ENCODE peak calls at places on chromosome 7, in five cellular contexts. One of them, this sample, is unnamed.

GRCh38 chr7:155767562-155768437 is 44.5 kb downstream of the SHH start:
- DNase-seq in fibroblast of lung: no peak
- DNase-seq in HepG2: no peak
- DNase-seq in GM12878: no peak
- DNase-seq in neural progenitor cell: no peak
- DNase-seq in this sample: peak; percentile 8

GRCh38 chr7:82624337-82624736 is 180.8 kb upstream of the CACNA2D1 start:
- DNase-seq in fibroblast of lung: peak; percentile 99
- DNase-seq in GM12878: no peak
- DNase-seq in neural progenitor cell: no peak
- DNase-seq in HepG2: no peak
- DNase-seq in this sample: peak; percentile 6

GRCh38 chr7:91527460-91527859 is 263.2 kb downstream of the FZD1 start:
- DNase-seq in HepG2: no peak
- DNase-seq in fibroblast of lung: no peak
- DNase-seq in GM12878: no peak
- DNase-seq in neural progenitor cell: no peak
- DNase-seq in this sample: no peak

GRCh38 chr7:151603951-151604350 is 84.3 kb upstream of the RHEB start:
- DNase-seq in neural progenitor cell: no peak
- DNase-seq in fibroblast of lung: no peak
- DNase-seq in HepG2: no peak
- DNase-seq in GM12878: no peak
- DNase-seq in this sample: no peak

GRCh38 chr7:21507627-21508343 is 35.1 kb upstream of the DNAH11 start:
- DNase-seq in GM12878: no peak
- DNase-seq in fibroblast of lung: peak; percentile 15
- DNase-seq in HepG2: peak; percentile 34
- DNase-seq in neural progenitor cell: peak; percentile 66
- DNase-seq in this sample: peak; percentile 74

GRCh38 chr7:118245267-118246040 is 20.9 kb downstream of the ANKRD7 start:
- DNase-seq in neural progenitor cell: peak; percentile 15
- DNase-seq in HepG2: no peak
- DNase-seq in fibroblast of lung: peak; percentile 61
- DNase-seq in GM12878: no peak
- DNase-seq in this sample: no peak

GRCh38 chr7:1923409-1924053 is 253.5 kb downstream of the ELFN1 start:
- DNase-seq in GM12878: no peak
- DNase-seq in HepG2: no peak
- DNase-seq in neural progenitor cell: no peak
- DNase-seq in fibroblast of lung: no peak
- DNase-seq in this sample: no peak

GRCh38 chr7:44290250-44290616 is 35.2 kb downstream of the CAMK2B start:
- DNase-seq in HepG2: no peak
- DNase-seq in fibroblast of lung: no peak
- DNase-seq in GM12878: no peak
- DNase-seq in neural progenitor cell: no peak
- DNase-seq in this sample: no peak

GRCh38 chr7:154912921-154913644 is 89.8 kb downstream of the PAXIP1 start:
- DNase-seq in neural progenitor cell: no peak
- DNase-seq in fibroblast of lung: no peak
- DNase-seq in GM12878: no peak
- DNase-seq in HepG2: no peak
- DNase-seq in this sample: no peak

GRCh38 chr7:25669954-25670841 is 441.9 kb upstream of the NPVF start:
- DNase-seq in fibroblast of lung: no peak
- DNase-seq in neural progenitor cell: no peak
- DNase-seq in HepG2: no peak
- DNase-seq in GM12878: no peak
- DNase-seq in this sample: no peak

GRCh38 chr7:112202819-112203218 is 3.4 kb downstream of the DOCK4 start:
- DNase-seq in neural progenitor cell: no peak
- DNase-seq in HepG2: peak; percentile 84
- DNase-seq in GM12878: no peak
- DNase-seq in fibroblast of lung: no peak
- DNase-seq in this sample: peak; percentile 52

GRCh38 chr7:13742126-13742525 is 247.3 kb downstream of the ETV1 start:
- DNase-seq in neural progenitor cell: no peak
- DNase-seq in GM12878: no peak
- DNase-seq in fibroblast of lung: peak; percentile 96
- DNase-seq in HepG2: no peak
- DNase-seq in this sample: peak; percentile 90

GRCh38 chr7:16347461-16348192 is 73.7 kb downstream of the CRPPA start:
- DNase-seq in neural progenitor cell: peak; percentile 49
- DNase-seq in fibroblast of lung: peak; percentile 68
- DNase-seq in HepG2: no peak
- DNase-seq in GM12878: no peak
- DNase-seq in this sample: peak; percentile 15

GRCh38 chr7:69610675-69611037 is 12.4 kb downstream of the AUTS2 start:
- DNase-seq in GM12878: no peak
- DNase-seq in fibroblast of lung: no peak
- DNase-seq in neural progenitor cell: no peak
- DNase-seq in HepG2: no peak
- DNase-seq in this sample: no peak

GRCh38 chr7:152924826-152925411 is 165.4 kb downstream of the ACTR3B start:
- DNase-seq in GM12878: no peak
- DNase-seq in fibroblast of lung: no peak
- DNase-seq in HepG2: no peak
- DNase-seq in neural progenitor cell: peak; percentile 30
- DNase-seq in this sample: no peak
- TF ChIP-seq EZH2 in GM12878: no peak
- TF ChIP-seq EZH2 in fibroblast of lung: no peak
- TF ChIP-seq EZH2 in HepG2: no peak
- TF ChIP-seq EZH2 in neural progenitor cell: peak; percentile 14
- TF ChIP-seq EZH2 in this sample: no peak

GRCh38 chr7:30475580-30475979 is 3.0 kb downstream of the NOD1 start:
- DNase-seq in GM12878: no peak
- DNase-seq in fibroblast of lung: peak; percentile 47
- DNase-seq in neural progenitor cell: no peak
- DNase-seq in HepG2: no peak
- DNase-seq in this sample: no peak

GRCh38 chr7:30474485-30474884 is 4.1 kb downstream of the NOD1 start:
- DNase-seq in GM12878: no peak
- DNase-seq in HepG2: no peak
- DNase-seq in fibroblast of lung: no peak
- DNase-seq in neural progenitor cell: no peak
- DNase-seq in this sample: no peak

GRCh38 chr7:30473393-30473775 is 5.2 kb downstream of the NOD1 start:
- DNase-seq in HepG2: no peak
- DNase-seq in GM12878: no peak
- DNase-seq in neural progenitor cell: no peak
- DNase-seq in fibroblast of lung: no peak
- DNase-seq in this sample: no peak

GRCh38 chr7:30473903-30474302 is 4.7 kb downstream of the NOD1 start:
- DNase-seq in GM12878: no peak
- DNase-seq in HepG2: no peak
- DNase-seq in fibroblast of lung: no peak
- DNase-seq in neural progenitor cell: no peak
- DNase-seq in this sample: no peak

DNA sequence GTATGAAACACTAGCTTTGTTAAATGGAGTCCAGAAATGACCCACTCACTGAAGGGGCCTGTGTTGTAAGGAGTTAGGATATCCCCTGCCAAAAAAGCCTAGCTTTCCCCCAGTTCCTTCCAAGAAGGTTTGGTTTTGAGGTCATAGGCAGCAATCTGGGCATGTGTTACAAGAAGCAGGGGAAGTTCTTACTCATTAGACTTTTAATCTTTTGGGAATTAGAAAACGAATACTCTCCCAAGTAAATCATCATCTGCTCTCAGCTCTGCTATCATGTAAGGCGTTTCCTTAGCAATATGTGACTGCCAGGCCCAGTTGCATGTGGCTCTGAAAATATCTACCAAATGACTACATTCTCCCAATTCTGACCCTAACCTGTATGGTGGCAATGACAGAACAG is 3.7 kb downstream of the NOD1 start:
- DNase-seq in HepG2: no peak
- DNase-seq in fibroblast of lung: peak; percentile 95
- DNase-seq in GM12878: no peak
- DNase-seq in neural progenitor cell: no peak
- DNase-seq in this sample: no peak
- H3K4me1 ChIP-seq in HepG2: peaks cover 42% of the 10 kb centered on the region
- H3K4me1 ChIP-seq in fibroblast of lung: peaks cover 44% of the 10 kb centered on the region
- H3K4me1 ChIP-seq in GM12878: peaks cover 36% of the 10 kb centered on the region
- H3K4me1 ChIP-seq in neural progenitor cell: peaks cover 15% of the 10 kb centered on the region
- H3K4me1 ChIP-seq in this sample: peaks cover 16% of the 10 kb centered on the region

DNA sequence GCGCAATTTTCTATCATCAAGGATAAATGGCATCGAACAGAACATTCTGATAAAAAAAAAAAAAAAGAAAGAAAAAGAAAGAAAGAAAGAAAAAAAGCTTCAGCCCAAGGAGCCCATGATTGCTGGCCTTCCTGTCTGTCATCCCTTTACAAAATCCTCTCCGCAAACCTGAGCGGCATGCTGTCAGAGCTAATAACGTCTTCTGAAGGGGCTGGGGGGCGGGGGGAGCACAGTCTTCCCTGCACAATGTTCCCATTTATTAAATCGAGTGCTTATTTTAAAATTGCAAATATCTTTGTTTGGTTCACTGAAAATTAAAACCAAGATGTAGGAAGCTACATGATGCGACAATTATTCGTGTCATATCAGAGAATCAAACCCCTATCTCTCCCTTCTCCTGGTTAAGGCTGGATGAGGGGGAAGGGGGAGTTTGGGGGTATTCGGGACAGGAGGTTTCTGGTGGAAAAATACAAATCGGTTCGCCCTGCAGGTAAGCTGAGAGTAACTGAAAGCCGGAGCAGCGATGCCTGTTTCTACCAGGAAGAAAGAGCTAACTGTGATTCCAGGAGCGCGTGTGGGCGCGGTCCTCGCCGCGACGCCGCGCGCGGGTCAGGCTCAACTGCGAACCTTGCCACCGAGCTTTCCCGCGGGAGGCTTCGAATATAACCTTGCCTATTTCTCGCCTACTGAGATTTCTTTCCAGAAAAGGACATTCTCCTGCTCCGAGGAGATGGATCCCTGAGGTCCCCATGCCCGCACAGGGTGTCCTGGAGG is 13.3 kb upstream of the DLX6 start:
- DNase-seq in GM12878: no peak
- DNase-seq in fibroblast of lung: no peak
- DNase-seq in HepG2: no peak
- DNase-seq in neural progenitor cell: peak; percentile 33
- DNase-seq in this sample: no peak
- TF ChIP-seq EZH2 in GM12878: no peak
- TF ChIP-seq EZH2 in fibroblast of lung: peak; percentile 69
- TF ChIP-seq EZH2 in HepG2: no peak
- TF ChIP-seq EZH2 in neural progenitor cell: peak; percentile 93
- TF ChIP-seq EZH2 in this sample: no peak

GRCh38 chr7:93117852-93118530 is at the start of gene SAMD9:
- DNase-seq in GM12878: peak; percentile 77
- DNase-seq in fibroblast of lung: peak; percentile 74
- DNase-seq in neural progenitor cell: no peak
- DNase-seq in HepG2: peak; percentile 42
- DNase-seq in this sample: peak; percentile 83

GRCh38 chr7:93119191-93119905 is 1.6 kb upstream of the SAMD9 start:
- DNase-seq in fibroblast of lung: peak; percentile 30
- DNase-seq in GM12878: no peak
- DNase-seq in neural progenitor cell: no peak
- DNase-seq in HepG2: no peak
- DNase-seq in this sample: no peak

GRCh38 chr7:93115796-93116195 is 2.0 kb downstream of the SAMD9 start:
- DNase-seq in HepG2: no peak
- DNase-seq in neural progenitor cell: no peak
- DNase-seq in fibroblast of lung: peak; percentile 79
- DNase-seq in GM12878: no peak
- DNase-seq in this sample: peak; percentile 81

GRCh38 chr7:93120981-93121549 is 3.3 kb upstream of the SAMD9 start:
- DNase-seq in GM12878: no peak
- DNase-seq in HepG2: no peak
- DNase-seq in neural progenitor cell: no peak
- DNase-seq in fibroblast of lung: no peak
- DNase-seq in this sample: no peak

DNA sequence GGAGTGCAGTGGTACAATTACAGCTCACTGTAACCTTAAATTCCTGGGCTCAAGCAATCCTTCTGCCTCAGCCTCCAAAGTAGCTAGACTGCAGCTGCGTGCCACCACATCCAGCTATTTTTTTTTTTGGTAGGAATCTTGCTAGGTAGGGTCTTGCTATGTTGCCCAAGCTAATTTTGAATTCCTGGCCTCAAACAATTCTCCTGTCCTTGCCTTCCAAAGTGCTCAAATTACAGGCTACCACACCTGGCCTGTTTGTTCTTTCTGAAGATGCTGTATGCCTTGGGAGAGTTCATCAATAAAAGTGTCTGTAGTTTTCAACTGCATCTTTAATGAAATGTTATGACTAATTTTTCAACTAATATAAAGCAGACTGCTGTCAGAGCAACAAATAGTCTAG is 452 bp downstream of the SAMD9 start:
- DNase-seq in fibroblast of lung: peak; percentile 1
- DNase-seq in HepG2: no peak
- DNase-seq in GM12878: no peak
- DNase-seq in neural progenitor cell: no peak
- DNase-seq in this sample: no peak
- H3K4me1 ChIP-seq in fibroblast of lung: peaks cover 7% of the 10 kb centered on the region
- H3K4me1 ChIP-seq in HepG2: peaks cover 10% of the 10 kb centered on the region
- H3K4me1 ChIP-seq in GM12878: peaks cover 4% of the 10 kb centered on the region
- H3K4me1 ChIP-seq in neural progenitor cell: no peaks in the 10 kb centered on the region
- H3K4me1 ChIP-seq in this sample: peaks cover 34% of the 10 kb centered on the region

This sample was measured in PC-3.